ENCODE peak calls at places on chromosome 19, in six cellular contexts. One of them, this sample, is unnamed.

GRCh38 chr19:1214862-1215731 is 9.5 kb downstream of the STK11 start:
- DNase-seq in stimulated activated CD8-positive, alpha-beta memory T cell treated with anti-CD3 and anti-CD28 coated beads, Interleukin-7, amount 100 ng/mL, for 1 hour: no peak
- DNase-seq in stimulated activated CD4-positive, alpha-beta T cell treated with anti-CD3 and anti-CD28 coated beads, Interleukin-4, amount 100 ng/mL, for 1 hour: no peak
- DNase-seq in activated CD4-positive, CD25-positive, alpha-beta regulatory T cell treated with anti-CD3 and anti-CD28 coated beads, Interleukin-2, amount 50 U/mL, for 72 hours: no peak
- DNase-seq in cardiac fibroblast: no peak
- DNase-seq in EL: peak
- DNase-seq in this sample: peak

GRCh38 chr19:4430760-4431159 is 26.8 kb downstream of the UBXN6 start:
- DNase-seq in stimulated activated CD8-positive, alpha-beta memory T cell treated with anti-CD3 and anti-CD28 coated beads, Interleukin-7, amount 100 ng/mL, for 1 hour: no peak
- DNase-seq in stimulated activated CD4-positive, alpha-beta T cell treated with anti-CD3 and anti-CD28 coated beads, Interleukin-4, amount 100 ng/mL, for 1 hour: no peak
- DNase-seq in activated CD4-positive, CD25-positive, alpha-beta regulatory T cell treated with anti-CD3 and anti-CD28 coated beads, Interleukin-2, amount 50 U/mL, for 72 hours: no peak
- DNase-seq in cardiac fibroblast: no peak
- DNase-seq in EL: no peak
- DNase-seq in this sample: no peak

GRCh38 chr19:3423183-3423829 is 56.9 kb downstream of the NFIC start:
- DNase-seq in stimulated activated CD8-positive, alpha-beta memory T cell treated with anti-CD3 and anti-CD28 coated beads, Interleukin-7, amount 100 ng/mL, for 1 hour: no peak
- DNase-seq in stimulated activated CD4-positive, alpha-beta T cell treated with anti-CD3 and anti-CD28 coated beads, Interleukin-4, amount 100 ng/mL, for 1 hour: no peak
- DNase-seq in activated CD4-positive, CD25-positive, alpha-beta regulatory T cell treated with anti-CD3 and anti-CD28 coated beads, Interleukin-2, amount 50 U/mL, for 72 hours: no peak
- DNase-seq in cardiac fibroblast: no peak
- DNase-seq in EL: no peak
- DNase-seq in this sample: no peak

GRCh38 chr19:42176990-42177685 is 40.3 kb downstream of the DEDD2 start:
- DNase-seq in stimulated activated CD8-positive, alpha-beta memory T cell treated with anti-CD3 and anti-CD28 coated beads, Interleukin-7, amount 100 ng/mL, for 1 hour: peak
- DNase-seq in stimulated activated CD4-positive, alpha-beta T cell treated with anti-CD3 and anti-CD28 coated beads, Interleukin-4, amount 100 ng/mL, for 1 hour: peak
- DNase-seq in activated CD4-positive, CD25-positive, alpha-beta regulatory T cell treated with anti-CD3 and anti-CD28 coated beads, Interleukin-2, amount 50 U/mL, for 72 hours: peak
- DNase-seq in cardiac fibroblast: peak
- DNase-seq in EL: peak
- DNase-seq in this sample: peak

GRCh38 chr19:6039541-6040225 is 61.7 kb upstream of the RANBP3 start:
- DNase-seq in stimulated activated CD8-positive, alpha-beta memory T cell treated with anti-CD3 and anti-CD28 coated beads, Interleukin-7, amount 100 ng/mL, for 1 hour: no peak
- DNase-seq in stimulated activated CD4-positive, alpha-beta T cell treated with anti-CD3 and anti-CD28 coated beads, Interleukin-4, amount 100 ng/mL, for 1 hour: no peak
- DNase-seq in activated CD4-positive, CD25-positive, alpha-beta regulatory T cell treated with anti-CD3 and anti-CD28 coated beads, Interleukin-2, amount 50 U/mL, for 72 hours: no peak
- DNase-seq in cardiac fibroblast: no peak
- DNase-seq in EL: no peak
- DNase-seq in this sample: no peak

GRCh38 chr19:27972291-27973040 is 1240.5 kb downstream of the UQCRFS1 start:
- DNase-seq in stimulated activated CD8-positive, alpha-beta memory T cell treated with anti-CD3 and anti-CD28 coated beads, Interleukin-7, amount 100 ng/mL, for 1 hour: no peak
- DNase-seq in stimulated activated CD4-positive, alpha-beta T cell treated with anti-CD3 and anti-CD28 coated beads, Interleukin-4, amount 100 ng/mL, for 1 hour: no peak
- DNase-seq in activated CD4-positive, CD25-positive, alpha-beta regulatory T cell treated with anti-CD3 and anti-CD28 coated beads, Interleukin-2, amount 50 U/mL, for 72 hours: no peak
- DNase-seq in cardiac fibroblast: peak
- DNase-seq in EL: peak
- DNase-seq in this sample: peak

GRCh38 chr19:17846146-17846545 is 1.6 kb downstream of the JAK3 start:
- DNase-seq in stimulated activated CD8-positive, alpha-beta memory T cell treated with anti-CD3 and anti-CD28 coated beads, Interleukin-7, amount 100 ng/mL, for 1 hour: no peak
- DNase-seq in stimulated activated CD4-positive, alpha-beta T cell treated with anti-CD3 and anti-CD28 coated beads, Interleukin-4, amount 100 ng/mL, for 1 hour: no peak
- DNase-seq in activated CD4-positive, CD25-positive, alpha-beta regulatory T cell treated with anti-CD3 and anti-CD28 coated beads, Interleukin-2, amount 50 U/mL, for 72 hours: no peak
- DNase-seq in cardiac fibroblast: no peak
- DNase-seq in EL: no peak
- DNase-seq in this sample: no peak

GRCh38 chr19:56423985-56424353 is 19.8 kb downstream of the ZNF583 start:
- DNase-seq in stimulated activated CD8-positive, alpha-beta memory T cell treated with anti-CD3 and anti-CD28 coated beads, Interleukin-7, amount 100 ng/mL, for 1 hour: no peak
- DNase-seq in stimulated activated CD4-positive, alpha-beta T cell treated with anti-CD3 and anti-CD28 coated beads, Interleukin-4, amount 100 ng/mL, for 1 hour: no peak
- DNase-seq in activated CD4-positive, CD25-positive, alpha-beta regulatory T cell treated with anti-CD3 and anti-CD28 coated beads, Interleukin-2, amount 50 U/mL, for 72 hours: no peak
- DNase-seq in cardiac fibroblast: peak
- DNase-seq in EL: no peak
- DNase-seq in this sample: no peak

This sample was measured in kidney tubule cell.